ENCODE peak calls at places on chromosomes 12 and 14, in six cellular contexts. E is endothelial cell of umbilical vein, B is left lung, F is A673, N is sigmoid colon, G is breast epithelium. C is an unnamed sample. For H3K4me1, the result is how much of the 10 kb centered on the place peaks cover.

GRCh38 chr12:97151481-97151880 is 244.4 kb downstream of the NEDD1 start:
- DNase-seq in E (no peak), G (no peak), F (no peak), N (no peak), B (no peak), C (no peak)

GRCh38 chr12:45166056-45166455 is 49.8 kb upstream of the ANO6 start:
- DNase-seq in E (peak), G (no peak), F (no peak), B (no peak), N (no peak), C (no peak)

GRCh38 chr12:10242539-10242938 is 29.9 kb downstream of the GABARAPL1 start:
- DNase-seq in B (no peak), G (no peak), E (no peak), N (no peak), F (no peak), C (no peak)

GRCh38 chr14:85948163-85948562 is 418.2 kb downstream of the FLRT2 start:
- DNase-seq in G (no peak), E (no peak), B (no peak), N (no peak), F (no peak), C (no peak)

GRCh38 chr12:91695964-91696363 is 449.7 kb downstream of the BTG1 start:
- DNase-seq in G (no peak), F (no peak), B (no peak), N (no peak), E (no peak), C (peak)

GRCh38 chr12:95790025-95790911 is at the start of gene NTN4:
- DNase-seq in E (peak), G (peak), B (peak), F (peak), N (peak), C (peak)

GRCh38 chr14:79562158-79562557 is 649.1 kb downstream of the DIO2 start:
- DNase-seq in N (no peak), B (no peak), F (no peak), G (no peak), E (no peak), C (no peak)

GRCh38 chr12:4024701-4025419 is 151.7 kb upstream of the PARP11 start:
- DNase-seq in F (no peak), B (no peak), G (no peak), N (no peak), E (no peak), C (peak)

GRCh38 chr14:49303952-49304516 is 282.1 kb downstream of the RPS29 start:
- DNase-seq in N (no peak), B (no peak), F (peak), G (no peak), E (peak), C (no peak)

GRCh38 chr12:85968606-85969005 is 94.5 kb downstream of the NTS start:
- DNase-seq in F (no peak), B (no peak), E (no peak), N (no peak), G (no peak), C (no peak)

GRCh38 chr14:22797017-22797917 is 18.0 kb downstream of the SLC7A7 start:
- DNase-seq in N (no peak), E (no peak), G (no peak), F (no peak), B (no peak), C (no peak)

GRCh38 chr12:98645572-98646067 is 530 bp downstream of the APAF1 start:
- DNase-seq in G (no peak), F (peak), B (no peak), E (peak), N (peak), C (peak)

GRCh38 chr12:94179723-94180122 is 31.3 kb downstream of the PLXNC1 start:
- DNase-seq in F (no peak), N (no peak), B (no peak), E (no peak), G (no peak), C (no peak)

GRCh38 chr12:124610629-124611558 is 43.5 kb upstream of the NCOR2 start:
- DNase-seq in G (no peak), B (no peak), N (no peak), E (no peak), F (no peak), C (no peak)

GRCh38 chr14:54106802-54107377 is 150.3 kb upstream of the BMP4 start:
- DNase-seq in B (no peak), G (no peak), E (no peak), N (no peak), F (peak), C (peak)

GRCh38 chr12:67025543-67026114 is 243.5 kb upstream of the CAND1 start:
- DNase-seq in F (peak), B (no peak), E (peak), G (no peak), N (no peak), C (no peak)

GRCh38 chr14:65588426-65589140 is 176.1 kb downstream of the FUT8 start:
- DNase-seq in E (no peak), G (no peak), F (no peak), B (no peak), N (no peak), C (no peak)
- TF ChIP-seq CTCF in E (no peak), G (no peak), F (peak), B (no peak), N (no peak), C (no peak)

DNA sequence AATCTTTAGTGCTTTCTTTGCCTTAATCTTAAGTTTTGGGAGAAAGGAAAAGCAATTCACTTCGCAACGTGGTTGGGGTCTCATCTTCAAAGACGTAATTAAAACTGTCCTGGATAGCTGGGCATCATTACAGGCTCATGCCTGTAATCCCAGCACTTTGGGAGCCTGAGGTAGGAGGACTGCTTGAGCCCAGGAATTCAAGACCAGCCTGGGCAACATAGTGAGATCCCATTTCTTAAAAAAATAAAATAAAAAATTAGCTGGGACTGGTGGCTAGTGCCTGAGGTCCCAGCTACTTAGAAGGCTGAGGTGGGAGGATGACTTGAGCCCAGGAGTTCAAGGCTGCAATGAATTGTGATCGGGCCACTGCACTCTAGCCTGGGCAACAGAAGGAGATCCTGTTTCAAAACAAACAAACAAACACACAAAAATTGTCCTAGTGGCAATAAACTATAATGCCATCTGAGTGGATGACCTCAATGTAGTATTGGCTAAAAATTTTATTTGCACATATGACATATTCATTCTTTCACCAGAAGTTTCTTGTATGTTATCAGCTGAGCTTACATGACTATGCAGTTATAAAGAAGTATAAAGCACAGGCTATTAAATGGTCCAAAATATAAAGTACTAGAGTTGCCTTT is 1.6 kb upstream of the MNAT1 start:
- DNase-seq in E (no peak), F (no peak), N (no peak), G (no peak), B (no peak), C (no peak)
- H3K4me1 ChIP-seq in E (under half), F (under half), N (under half), G (under half), B (under half), C (under half)

DNA sequence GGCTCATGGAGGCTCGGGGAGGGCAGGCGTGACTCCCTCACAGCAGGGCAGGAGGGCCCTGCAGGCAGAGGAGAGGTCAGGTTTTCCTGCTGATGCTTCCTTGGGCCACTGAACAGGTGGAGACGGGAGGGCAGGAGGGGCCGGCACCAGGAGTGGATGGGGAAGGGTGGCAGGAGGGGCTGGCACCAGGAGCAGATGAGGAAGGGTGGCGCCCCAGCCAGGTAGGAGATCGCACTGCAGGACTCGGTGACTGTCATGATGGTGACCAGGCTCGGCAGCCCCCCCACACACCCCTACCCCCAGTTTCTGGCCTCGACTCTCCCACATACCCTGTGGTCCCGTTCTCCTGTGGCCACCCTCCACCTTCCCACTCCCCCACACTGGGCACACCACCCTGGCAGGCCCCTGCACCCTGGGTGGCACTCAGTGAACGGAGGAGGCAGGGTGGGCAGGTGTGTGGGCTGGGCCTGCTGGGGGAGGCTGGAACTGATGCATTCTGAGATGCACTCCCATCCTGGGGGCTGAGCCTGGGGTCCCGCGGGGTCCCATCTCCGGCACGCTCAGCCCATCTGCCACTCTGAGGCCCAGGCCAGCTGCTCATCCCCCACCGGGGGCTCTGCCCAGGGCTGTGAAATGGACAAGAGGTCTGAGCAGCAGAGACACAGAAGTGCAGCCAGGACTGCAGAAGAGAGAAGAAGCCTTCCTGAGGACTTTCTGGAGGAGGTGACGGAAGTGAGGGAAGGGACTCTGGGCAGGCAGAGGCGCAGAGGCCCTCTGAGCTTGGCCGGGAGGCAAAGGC is 2.8 kb downstream of the NUDT14 start:
- DNase-seq in N (no peak), F (no peak), B (no peak), E (no peak), G (no peak), C (no peak)
- TF ChIP-seq CTCF in N (no peak), F (no peak), B (no peak), E (no peak), G (no peak), C (no peak)

GRCh38 chr12:6361834-6362233 is 13.5 kb downstream of the SCNN1A start:
- DNase-seq in F (no peak), E (peak), B (peak), G (no peak), N (no peak), C (no peak)

GRCh38 chr12:6364037-6364360 is 11.4 kb downstream of the SCNN1A start:
- DNase-seq in B (no peak), E (no peak), F (no peak), G (no peak), N (no peak), C (no peak)

GRCh38 chr12:6362383-6362782 is 13.0 kb downstream of the SCNN1A start:
- DNase-seq in G (no peak), B (no peak), N (no peak), F (no peak), E (no peak), C (no peak)

GRCh38 chr12:6363010-6363329 is 12.4 kb downstream of the SCNN1A start:
- DNase-seq in G (no peak), E (no peak), F (no peak), N (no peak), B (no peak), C (no peak)

GRCh38 chr12:6363330-6364036 is 11.9 kb downstream of the SCNN1A start:
- DNase-seq in F (peak), N (peak), E (peak), B (peak), G (peak), C (peak)
- H3K4me1 ChIP-seq in F (under half), N (under half), E (under half), B (half or more), G (under half), C (under half)

DNA sequence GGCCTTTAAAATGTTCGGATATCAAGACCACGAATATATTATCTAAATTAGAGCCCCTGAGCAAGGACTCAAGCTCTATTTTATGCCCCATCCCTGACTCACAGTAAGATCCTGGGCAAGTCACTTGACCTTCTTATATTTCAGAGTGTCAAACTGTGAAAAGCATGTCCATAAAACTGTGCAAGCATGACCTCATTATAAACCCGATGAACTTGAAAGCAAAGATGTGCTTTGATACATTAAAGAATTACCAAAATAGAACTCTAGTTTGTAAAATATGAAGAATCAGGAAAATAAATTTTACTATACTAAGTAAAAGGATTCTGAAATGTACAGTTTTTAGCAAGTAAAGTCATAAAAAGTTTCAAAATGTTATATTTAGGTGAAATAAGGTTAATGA is 2.9 kb upstream of the CALM1 start:
- DNase-seq in G (no peak), N (no peak), E (no peak), F (no peak), B (no peak), C (no peak)
- TF ChIP-seq CTCF in G (no peak), N (no peak), E (no peak), F (no peak), B (no peak), C (no peak)

GRCh38 chr12:13208533-13209278 is 12.2 kb downstream of the EMP1 start:
- DNase-seq in N (no peak), E (no peak), F (peak), G (no peak), B (no peak), C (no peak)

GRCh38 chr12:13211191-13211858 is 14.8 kb downstream of the EMP1 start:
- DNase-seq in N (no peak), G (no peak), B (no peak), E (no peak), F (no peak), C (no peak)

GRCh38 chr12:13209279-13210021 is 12.9 kb downstream of the EMP1 start:
- DNase-seq in N (no peak), B (no peak), E (no peak), G (no peak), F (no peak), C (no peak)

GRCh38 chr12:13210543-13211190 is 14.1 kb downstream of the EMP1 start:
- DNase-seq in N (no peak), E (peak), F (no peak), G (no peak), B (no peak), C (no peak)

GRCh38 chr12:13210022-13210539 is 13.6 kb downstream of the EMP1 start:
- DNase-seq in E (no peak), B (no peak), N (no peak), F (no peak), G (no peak), C (no peak)
- H3K4me1 ChIP-seq in E (half or more), B (half or more), N (under half), F (under half), G (under half), C (under half)

C was measured in pancreas.